ENCODE peak calls at places on chromosome 20, in four cellular contexts. S is WTC11, J is K562, X is HepG2. O is an unnamed sample.
A peak's percentile ranks its signal among the peaks of the same experiment; 100 is the strongest.

GRCh38 chr20:20227013-20227571 is 140.8 kb upstream of the INSM1 start:
- DNase-seq in X (no peak), J (no peak), S (no peak), O (no peak)

GRCh38 chr20:10366898-10367419 is 67.1 kb downstream of the MKKS start:
- DNase-seq in J (no peak), S (no peak), X (no peak), O (no peak)

GRCh38 chr20:25389381-25389857 is 1.2 kb downstream of the ABHD12 start:
- DNase-seq in S (no peak), X (no peak), J (no peak), O (peak; percentile 13)

GRCh38 chr20:36408219-36408618 is 102.1 kb downstream of the DLGAP4 start:
- DNase-seq in J (peak; percentile 23), X (peak; percentile 26), S (no peak), O (peak; percentile 75)

GRCh38 chr20:43963872-43964791 is 49.5 kb downstream of the TOX2 start:
- DNase-seq in S (no peak), J (no peak), X (no peak), O (no peak)

GRCh38 chr20:54088430-54088829 is 18.0 kb upstream of the BCAS1 start:
- DNase-seq in S (no peak), J (no peak), X (no peak), O (no peak)

GRCh38 chr20:41357424-41358163 is 9.0 kb downstream of the EMILIN3 start:
- DNase-seq in J (no peak), S (no peak), X (no peak), O (no peak)

GRCh38 chr20:61640171-61640570 is 388.1 kb downstream of the CDH4 start:
- DNase-seq in J (no peak), X (no peak), S (no peak), O (no peak)

GRCh38 chr20:20712004-20712473 is 405 bp downstream of the RALGAPA2 start:
- DNase-seq in X (peak; percentile 37), S (peak; percentile 36), J (peak; percentile 8), O (no peak)

GRCh38 chr20:63835031-63835858 is 4.2 kb upstream of the ZBTB46 start:
- DNase-seq in S (peak; percentile 88), J (peak; percentile 84), X (peak; percentile 96), O (peak; percentile 90)

GRCh38 chr20:48898896-48899513 is 22.5 kb upstream of the ARFGEF2 start:
- DNase-seq in J (no peak), X (no peak), S (no peak), O (no peak)

GRCh38 chr20:9068232-9068781 is 580 bp upstream of the PLCB4 start:
- DNase-seq in J (no peak), X (no peak), S (peak; percentile 70), O (peak; percentile 92)

GRCh38 chr20:48017504-48017903 is 232.2 kb upstream of the SULF2 start:
- DNase-seq in J (no peak), S (no peak), X (no peak), O (no peak)

GRCh38 chr20:31440012-31440659 is at the start of gene DEFB123:
- DNase-seq in J (peak; percentile 29), X (no peak), S (peak; percentile 24), O (no peak)

GRCh38 chr20:5731753-5732366 is 18.3 kb upstream of the SHLD1 start:
- DNase-seq in X (no peak), S (no peak), J (no peak), O (no peak)

GRCh38 chr20:56592817-56593216 is 36.3 kb upstream of the TFAP2C start:
- DNase-seq in J (no peak), S (no peak), X (no peak), O (no peak)

GRCh38 chr20:64242003-64242796 is 13.3 kb upstream of the PCMTD2 start:
- DNase-seq in X (no peak), S (no peak), J (no peak), O (no peak)

GRCh38 chr20:25622450-25623224 is 1.2 kb downstream of the NANP start:
- DNase-seq in X (peak; percentile 20), S (no peak), J (no peak), O (no peak)

GRCh38 chr20:57323034-57323433 is 6.6 kb upstream of the SPO11 start:
- DNase-seq in S (peak; percentile 36), X (no peak), J (no peak), O (no peak)

GRCh38 chr20:61735503-61735785 is 330.2 kb downstream of the TAF4 start:
- DNase-seq in S (no peak), J (no peak), X (no peak), O (no peak)

DNA sequence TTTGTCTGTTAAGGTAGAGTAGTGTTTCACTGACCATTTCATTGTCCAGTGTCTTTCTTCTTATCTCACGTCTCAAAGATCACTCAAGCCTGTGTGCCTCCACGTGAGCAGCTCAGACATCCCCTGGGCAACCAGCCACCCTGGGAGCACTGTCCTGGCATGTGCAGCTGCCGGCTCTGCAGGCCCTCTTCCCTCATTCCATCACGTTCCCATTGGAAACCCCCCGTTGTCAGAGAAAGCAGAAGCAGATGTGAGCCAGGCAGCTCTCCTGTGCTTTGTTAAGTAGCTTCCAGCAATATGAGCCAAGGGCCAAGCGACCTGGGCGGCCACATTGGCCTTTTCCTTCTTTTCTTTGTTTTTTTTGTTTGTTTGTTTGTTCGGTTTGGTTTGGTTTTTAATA is 233.2 kb upstream of the SYNDIG1 start:
- DNase-seq in S (no peak), X (no peak), J (no peak), O (no peak)
- TF ChIP-seq FOXJ3 in S (no peak), X (no peak), J (no peak), O (no peak)

GRCh38 chr20:17533396-17533795 is 2.2 kb upstream of the BFSP1 start:
- DNase-seq in J (peak; percentile 12), X (peak; percentile 71), S (no peak), O (peak; percentile 39)

GRCh38 chr20:17530716-17531536 is at the start of gene BFSP1:
- DNase-seq in X (peak; percentile 55), S (peak; percentile 74), J (no peak), O (peak; percentile 84)

GRCh38 chr20:17536944-17537444 is 5.8 kb upstream of the BFSP1 start:
- DNase-seq in J (peak; percentile 69), X (peak; percentile 90), S (peak; percentile 77), O (peak; percentile 78)

GRCh38 chr20:17531537-17532025 is 402 bp upstream of the BFSP1 start:
- DNase-seq in S (no peak), J (no peak), X (no peak), O (no peak)

DNA sequence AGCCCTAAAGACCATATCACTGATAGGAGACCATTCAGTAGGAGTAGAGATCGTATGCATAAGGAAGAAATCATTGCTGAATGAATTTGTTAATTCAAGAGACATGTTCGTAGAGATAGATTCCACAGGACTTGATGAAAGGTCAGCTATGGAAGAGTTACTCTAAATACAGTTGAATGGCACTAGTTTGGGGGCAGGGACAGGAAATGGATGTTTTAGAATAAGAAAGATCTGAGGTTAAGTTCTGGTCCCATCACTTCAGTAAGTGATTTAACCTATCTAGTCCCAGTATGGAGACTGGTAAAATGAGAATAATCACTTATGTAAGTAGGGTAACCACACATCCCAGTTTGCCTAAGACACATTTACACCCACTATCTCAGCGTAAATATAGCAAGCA is 2.9 kb upstream of the BFSP1 start:
- DNase-seq in X (no peak), S (no peak), J (no peak), O (no peak)
- TF ChIP-seq FOXJ3 in X (no peak), S (no peak), J (no peak), O (no peak)

GRCh38 chr20:38001981-38002380 is 31.3 kb downstream of the TTI1 start:
- DNase-seq in X (no peak), J (peak; percentile 42), S (no peak), O (no peak)
- TF ChIP-seq FOXJ3 in X (no peak), J (no peak), S (no peak), O (no peak)

GRCh38 chr20:50111829-50112495 is 988 bp downstream of the UBE2V1 start:
- DNase-seq in X (no peak), S (no peak), J (no peak), O (no peak)

GRCh38 chr20:50115041-50115512 is 2.1 kb upstream of the UBE2V1 start:
- DNase-seq in X (no peak), S (no peak), J (no peak), O (no peak)

GRCh38 chr20:50112512-50113419 is at the start of gene UBE2V1:
- DNase-seq in J (peak; percentile 97), S (peak; percentile 81), X (peak; percentile 84), O (peak; percentile 97)

GRCh38 chr20:50115591-50116367 is 2.8 kb upstream of the UBE2V1 start:
- DNase-seq in X (peak; percentile 96), J (peak; percentile 88), S (peak; percentile 91), O (peak; percentile 89)

GRCh38 chr20:50113420-50114224 is 672 bp upstream of the UBE2V1 start:
- DNase-seq in J (no peak), S (no peak), X (no peak), O (no peak)
- TF ChIP-seq FOXJ3 in J (no peak), S (no peak), X (no peak), O (no peak)

GRCh38 chr20:45485388-45485787 is 15.8 kb downstream of the WFDC2 start:
- DNase-seq in J (no peak), S (no peak), X (no peak), O (no peak)

GRCh38 chr20:45484676-45485075 is 15.1 kb downstream of the WFDC2 start:
- DNase-seq in S (peak; percentile 33), X (no peak), J (no peak), O (no peak)

GRCh38 chr20:45479822-45480221 is 10.3 kb downstream of the WFDC2 start:
- DNase-seq in S (no peak), X (no peak), J (no peak), O (no peak)
- TF ChIP-seq FOXJ3 in S (no peak), X (no peak), J (no peak), O (no peak)

GRCh38 chr20:7410150-7410549 is 530.1 kb downstream of the HAO1 start:
- DNase-seq in S (no peak), J (no peak), X (no peak), O (no peak)

GRCh38 chr20:7411075-7411474 is 529.2 kb downstream of the HAO1 start:
- DNase-seq in X (no peak), J (no peak), S (no peak), O (no peak)

DNA sequence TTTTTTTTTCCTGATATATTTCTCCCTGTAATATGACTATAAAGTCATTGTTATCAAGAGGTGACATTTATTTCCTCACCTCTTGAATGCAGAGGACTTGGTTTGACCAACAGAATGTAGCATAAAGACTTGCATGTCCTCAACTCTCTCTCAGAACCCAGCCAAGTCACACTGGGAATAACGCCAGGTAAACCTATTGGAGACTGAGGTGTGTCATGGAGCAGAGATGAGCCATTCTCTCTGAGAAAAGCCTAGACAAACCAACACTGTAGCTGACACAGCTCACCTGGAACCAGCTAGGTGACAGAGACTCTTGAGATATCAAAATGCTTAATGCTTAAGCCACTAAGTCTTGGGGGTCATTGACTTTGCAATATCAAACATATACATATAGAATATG is 533.6 kb downstream of the HAO1 start:
- DNase-seq in J (no peak), S (no peak), X (no peak), O (no peak)
- TF ChIP-seq FOXJ3 in J (no peak), S (no peak), X (no peak), O (no peak)

DNA sequence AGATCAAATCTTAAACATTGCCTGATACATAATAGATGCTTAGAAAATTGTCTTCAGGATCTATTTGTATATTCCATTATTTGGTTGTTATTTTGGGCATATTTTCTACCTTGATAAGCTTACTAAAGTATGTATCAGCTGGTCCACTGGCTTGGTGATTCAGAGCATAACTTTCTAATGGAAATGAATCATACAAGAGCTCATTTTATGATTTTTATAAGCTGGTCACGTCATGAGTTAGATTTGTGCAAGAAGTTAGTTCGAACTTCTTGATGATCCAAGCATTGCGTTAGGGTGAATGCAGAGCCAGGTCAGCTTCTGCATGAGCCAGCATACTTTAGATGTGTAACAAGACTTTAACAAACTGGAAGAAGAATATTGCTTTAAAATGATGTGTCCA is 144.5 kb upstream of the FLRT3 start:
- DNase-seq in J (no peak), X (no peak), S (no peak), O (no peak)
- TF ChIP-seq FOXJ3 in J (no peak), X (no peak), S (no peak), O (no peak)